ENCODE peak calls at places on chromosomes 1 and 21, in four cellular contexts. O, W, B and E are unnamed samples.

GRCh38 chr1:155080250-155081228 is 1.9 kb downstream of the EFNA3 start:
- DNase-seq in W (peak), O (no peak), B (peak), E (no peak)

GRCh38 chr1:90340604-90341003 is 345.7 kb downstream of the ZNF326 start:
- DNase-seq in B (no peak), W (no peak), O (no peak), E (no peak)

GRCh38 chr1:21494196-21494595 is 15.0 kb upstream of the ALPL start:
- DNase-seq in B (no peak), W (no peak), O (no peak), E (no peak)

GRCh38 chr1:232259333-232259732 is 370.6 kb downstream of the SIPA1L2 start:
- DNase-seq in B (peak), O (no peak), W (no peak), E (no peak)

GRCh38 chr1:29991025-29991424 is 732.4 kb downstream of the MATN1 start:
- DNase-seq in W (peak), B (no peak), O (no peak), E (no peak)

GRCh38 chr1:195754297-195754696 is 853.9 kb downstream of the KCNT2 start:
- DNase-seq in W (no peak), O (no peak), B (no peak), E (no peak)

GRCh38 chr1:116904791-116905320 is 4.9 kb upstream of the PTGFRN start:
- DNase-seq in B (no peak), W (no peak), O (no peak), E (no peak)

GRCh38 chr1:196877964-196878363 is 9.9 kb upstream of the CFHR4 start:
- DNase-seq in B (peak), W (peak), O (peak), E (peak)

GRCh38 chr1:234725177-234726132 is 115.5 kb upstream of the IRF2BP2 start:
- DNase-seq in W (no peak), O (peak), B (peak), E (peak)

GRCh38 chr1:185679220-185679619 is 55.0 kb upstream of the HMCN1 start:
- DNase-seq in B (peak), W (no peak), O (no peak), E (no peak)

GRCh38 chr1:66374561-66375111 is 159.3 kb upstream of the SGIP1 start:
- DNase-seq in B (no peak), W (no peak), O (peak), E (peak)

GRCh38 chr1:1253314-1253713 is 6.8 kb upstream of the C1QTNF12 start:
- DNase-seq in O (no peak), B (no peak), W (no peak), E (no peak)

GRCh38 chr1:52125727-52126359 is 16.0 kb upstream of the ZFYVE9 start:
- DNase-seq in O (no peak), W (no peak), B (no peak), E (no peak)

GRCh38 chr1:230074270-230074669 is 7.2 kb downstream of the GALNT2 start:
- DNase-seq in B (no peak), W (no peak), O (no peak), E (no peak)

GRCh38 chr1:85061711-85062424 is 13.6 kb upstream of the MCOLN3 start:
- DNase-seq in O (peak), B (peak), W (no peak), E (peak)

GRCh38 chr1:3064296-3064850 is 4.6 kb upstream of the PRDM16 start:
- DNase-seq in B (peak), W (no peak), O (no peak), E (no peak)

GRCh38 chr1:100834779-100835645 is 59.6 kb downstream of the EXTL2 start:
- DNase-seq in W (peak), O (peak), B (no peak), E (no peak)

GRCh38 chr1:109627692-109628399 is 8.2 kb downstream of the AMPD2 start:
- DNase-seq in W (peak), B (no peak), O (no peak), E (no peak)

GRCh38 chr21:29221259-29221744 is 77.4 kb upstream of the BACH1 start:
- DNase-seq in O (peak), W (no peak), B (no peak), E (peak)

GRCh38 chr21:45607021-45607921 is 36.3 kb upstream of the PCBP3 start:
- DNase-seq in B (no peak), W (no peak), O (peak), E (peak)

GRCh38 chr1:153776971-153777370 is 1.8 kb downstream of the SLC27A3 start:
- DNase-seq in O (no peak), W (no peak), B (no peak), E (no peak)

GRCh38 chr1:57281324-57281723 is 142.5 kb downstream of the DAB1 start:
- DNase-seq in B (peak), W (no peak), O (no peak), E (no peak)

GRCh38 chr21:37532868-37533780 is 166.6 kb downstream of the DYRK1A start:
- DNase-seq in O (peak), B (no peak), W (peak), E (peak)

GRCh38 chr1:95003433-95003738 is 69.4 kb downstream of the ALG14 start:
- DNase-seq in W (no peak), B (no peak), O (no peak), E (no peak)

GRCh38 chr1:17363771-17364170 is 8.2 kb upstream of the PADI6 start:
- DNase-seq in B (no peak), O (no peak), W (no peak), E (no peak)

GRCh38 chr21:44991538-44992483 is 52.0 kb downstream of the SLX9 start:
- DNase-seq in W (peak), O (no peak), B (no peak), E (peak)

GRCh38 chr21:43361493-43362296 is 65.2 kb downstream of the SIK1 start:
- DNase-seq in W (peak), B (peak), O (no peak), E (peak)

GRCh38 chr1:226029093-226029496 is 30.0 kb upstream of the SDE2 start:
- DNase-seq in B (no peak), O (no peak), W (no peak), E (no peak)

GRCh38 chr1:174742805-174743653 is 256.7 kb upstream of the CACYBP start:
- DNase-seq in W (no peak), B (no peak), O (no peak), E (peak)

GRCh38 chr1:203934027-203934426 is 72.6 kb downstream of the SNRPE start:
- DNase-seq in O (no peak), B (no peak), W (no peak), E (no peak)

GRCh38 chr1:19616489-19616888 is 27.6 kb upstream of the NBL1 start:
- DNase-seq in B (no peak), O (no peak), W (no peak), E (peak)

GRCh38 chr1:19615438-19615837 is 28.7 kb upstream of the NBL1 start:
- DNase-seq in O (no peak), W (no peak), B (no peak), E (no peak)

GRCh38 chr1:19610282-19610978 is 33.7 kb upstream of the NBL1 start:
- DNase-seq in W (no peak), O (no peak), B (no peak), E (no peak)

GRCh38 chr1:19612516-19612915 is 31.6 kb upstream of the NBL1 start:
- DNase-seq in W (no peak), B (no peak), O (no peak), E (no peak)

DNA sequence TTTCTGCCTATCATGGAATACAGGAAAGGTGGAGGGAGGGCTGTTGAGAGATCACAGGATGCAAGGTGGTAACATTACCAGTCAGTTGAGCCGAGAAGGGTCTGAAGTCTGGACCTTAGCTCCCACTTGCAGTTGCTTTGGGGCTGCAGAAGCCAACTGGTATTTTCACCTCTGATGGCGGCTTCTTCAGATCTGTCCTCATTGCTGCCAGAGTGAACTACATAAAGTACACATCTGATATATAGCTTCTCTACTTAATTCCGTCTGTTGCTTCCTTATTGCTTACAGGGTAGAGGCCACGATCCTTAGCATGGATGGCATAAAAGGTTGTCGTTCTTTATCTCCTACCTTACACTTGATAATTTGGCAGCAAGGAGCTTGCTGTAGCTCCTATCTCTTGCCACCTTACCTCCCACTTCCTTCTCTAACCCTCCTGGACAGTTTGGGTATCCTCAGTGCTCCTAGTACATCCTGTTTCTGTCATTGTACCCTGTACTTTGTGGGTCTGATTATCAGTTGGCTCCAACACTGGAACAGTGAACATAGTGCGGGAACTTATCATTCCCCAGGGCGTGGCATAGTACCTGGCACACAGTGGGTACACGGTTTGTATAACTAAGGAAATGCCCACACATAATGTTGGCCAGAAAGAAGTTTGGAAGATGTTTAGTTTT is 30.9 kb upstream of the NBL1 start:
- DNase-seq in W (no peak), B (no peak), O (no peak), E (no peak)
- H3K4me3 ChIP-seq in W (no peak), B (no peak), O (no peak), E (no peak)

GRCh38 chr1:24857528-24858133 is 72.4 kb downstream of the RUNX3 start:
- DNase-seq in W (no peak), B (no peak), O (no peak), E (no peak)
- TF ChIP-seq CTCF in W (no peak), B (no peak), O (peak), E (no peak)

GRCh38 chr1:92030701-92031107 is 919 bp downstream of the EPHX4 start:
- DNase-seq in O (peak), W (no peak), B (no peak), E (peak)
- H3K4me3 ChIP-seq in O (no peak), W (no peak), B (peak), E (peak)

GRCh38 chr1:81809808-81810207 is 9.1 kb downstream of the ADGRL2 start:
- DNase-seq in B (no peak), W (no peak), O (no peak), E (no peak)

GRCh38 chr1:81813691-81814090 is 13.0 kb downstream of the ADGRL2 start:
- DNase-seq in W (no peak), O (no peak), B (no peak), E (no peak)

GRCh38 chr1:81812712-81813111 is 12.0 kb downstream of the ADGRL2 start:
- DNase-seq in W (no peak), O (peak), B (no peak), E (no peak)

GRCh38 chr1:81808760-81809159 is 8.0 kb downstream of the ADGRL2 start:
- DNase-seq in O (no peak), B (peak), W (no peak), E (no peak)

GRCh38 chr1:81811757-81812371 is 11.1 kb downstream of the ADGRL2 start:
- DNase-seq in B (no peak), O (peak), W (no peak), E (peak)
- TF ChIP-seq CTCF in B (no peak), O (peak), W (no peak), E (peak)

DNA sequence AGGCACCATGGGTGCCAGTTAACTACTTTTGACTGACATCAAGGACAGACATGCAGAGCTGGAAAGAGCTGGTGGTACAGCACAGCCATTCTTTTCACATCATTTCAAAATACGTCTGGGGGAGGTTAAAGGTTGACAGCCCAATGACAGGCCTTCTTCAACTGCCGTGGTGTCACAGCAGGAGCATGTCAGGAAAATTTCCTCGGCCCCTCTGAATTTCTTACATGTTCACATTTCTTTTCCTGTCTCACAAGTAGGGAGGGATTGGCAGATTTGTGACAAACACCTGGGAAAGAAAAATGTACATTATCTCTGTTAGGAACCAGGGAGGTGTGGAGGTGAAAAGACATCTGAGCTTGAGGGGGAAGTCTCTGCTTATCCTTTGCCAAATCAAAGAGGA is 279.1 kb downstream of the SPATA17 start:
- DNase-seq in B (no peak), W (no peak), O (no peak), E (no peak)
- H3K4me3 ChIP-seq in B (no peak), W (no peak), O (no peak), E (no peak)

GRCh38 chr1:248239478-248239877 is 8.3 kb downstream of the OR2M4 start:
- DNase-seq in B (no peak), W (no peak), O (no peak), E (no peak)

DNA sequence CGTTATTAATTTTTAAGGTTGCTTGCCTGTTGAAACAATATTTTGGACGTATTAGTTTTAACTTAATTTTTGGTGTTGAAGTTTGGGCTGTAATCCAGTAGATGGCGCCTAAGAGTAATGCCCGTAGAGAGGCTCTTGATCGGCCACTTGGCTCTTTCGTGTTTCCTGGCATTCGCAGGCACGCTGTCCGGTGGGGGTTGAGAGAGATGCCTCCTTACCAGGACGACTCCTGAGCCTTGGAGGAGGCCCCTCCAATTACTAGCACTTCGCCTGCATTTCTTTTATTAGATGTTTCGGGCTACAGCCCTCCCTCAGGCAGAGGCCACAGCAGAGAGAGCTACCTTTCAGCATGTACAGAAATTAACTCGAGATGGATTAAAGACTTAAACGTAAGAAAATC is 12.0 kb downstream of the OR2M4 start:
- DNase-seq in B (peak), O (peak), W (no peak), E (peak)
- TF ChIP-seq CTCF in B (peak), O (peak), W (peak), E (peak)

GRCh38 chr1:58778593-58778992 is 5.3 kb downstream of the JUN start:
- DNase-seq in B (no peak), O (no peak), W (no peak), E (peak)

GRCh38 chr1:58781541-58782307 is 2.1 kb downstream of the JUN start:
- DNase-seq in O (peak), B (peak), W (peak), E (peak)

GRCh38 chr1:58779059-58779754 is 4.6 kb downstream of the JUN start:
- DNase-seq in O (peak), B (no peak), W (no peak), E (no peak)

GRCh38 chr1:58780586-58781452 is 3.0 kb downstream of the JUN start:
- DNase-seq in B (no peak), W (no peak), O (peak), E (peak)

GRCh38 chr1:58779837-58780585 is 3.8 kb downstream of the JUN start:
- DNase-seq in W (no peak), O (peak), B (peak), E (peak)
- H3K4me3 ChIP-seq in W (no peak), O (no peak), B (no peak), E (peak)

GRCh38 chr1:96845464-96845863 is 123.9 kb downstream of the PTBP2 start:
- DNase-seq in O (peak), W (peak), B (peak), E (no peak)
- TF ChIP-seq CTCF in O (peak), W (peak), B (peak), E (peak)

DNA sequence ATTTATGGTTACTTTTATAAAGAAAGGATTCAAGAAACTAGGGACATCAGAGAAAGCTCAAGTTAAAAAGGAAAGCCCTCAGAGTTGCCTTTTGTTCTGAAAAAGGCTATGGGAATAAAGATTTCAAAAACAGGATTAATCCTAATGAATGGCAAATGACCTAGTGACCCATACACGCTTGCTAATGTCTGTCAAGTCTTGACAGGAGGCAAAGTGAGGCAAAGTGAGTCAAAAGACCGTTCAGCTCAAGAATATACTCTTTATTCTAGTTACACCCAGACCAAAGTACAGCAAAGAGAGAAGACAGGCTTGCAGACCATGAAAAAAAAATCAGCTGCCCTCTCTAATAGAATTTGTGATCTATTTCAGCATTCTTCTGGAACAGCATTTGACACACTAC is 3.5 kb downstream of the ZNF436 start:
- DNase-seq in W (no peak), O (no peak), B (no peak), E (no peak)
- H3K4me3 ChIP-seq in W (no peak), O (no peak), B (no peak), E (no peak)